ENCODE peak calls at places on chromosomes 3 and 15, in nine cellular contexts. X is iPS DF 6.9, H is cardiac fibroblast, O is brain microvascular endothelial cell, L is tibial nerve, Z is NCI-H2081 treated with DMSO at 0.1 percent for 48 hours, E is PC-9, B is GM13977, U is NCI-H1694. F is an unnamed sample.

GRCh38 chr3:105722943-105723556 is 145.8 kb downstream of the CBLB start:
- DNase-seq in H (no peak), L (no peak), Z (no peak), U (no peak), E (no peak), B (peak; percentile 36), O (no peak), X (no peak), F (no peak)

GRCh38 chr3:18234717-18235335 is 190.3 kb downstream of the SATB1 start:
- DNase-seq in E (peak; percentile 72), Z (no peak), L (no peak), U (no peak), X (no peak), B (no peak), H (no peak), O (no peak), F (no peak)

GRCh38 chr3:159796744-159797143 is 191.9 kb upstream of the IL12A start:
- DNase-seq in H (peak; percentile 91), E (no peak), X (no peak), O (peak; percentile 52), L (no peak), B (no peak), Z (no peak), U (no peak), F (no peak)

GRCh38 chr3:194689493-194689901 is 3.8 kb downstream of the FAM43A start:
- DNase-seq in H (peak; percentile 65), L (no peak), O (no peak), B (peak; percentile 30), X (no peak), E (no peak), U (peak; percentile 73), Z (no peak), F (no peak)

GRCh38 chr3:119301662-119302061 is 7.5 kb downstream of the ARHGAP31 start:
- DNase-seq in H (no peak), X (no peak), Z (no peak), O (no peak), U (no peak), L (no peak), E (no peak), B (no peak), F (no peak)

GRCh38 chr3:48026951-48027908 is 11.0 kb upstream of the MAP4 start:
- DNase-seq in U (no peak), L (no peak), X (no peak), Z (no peak), B (no peak), E (no peak), O (no peak), H (no peak), F (no peak)

GRCh38 chr3:153639634-153640033 is 477.6 kb downstream of the RAP2B start:
- DNase-seq in X (no peak), L (no peak), H (no peak), Z (no peak), U (no peak), B (no peak), E (no peak), O (no peak), F (no peak)

GRCh38 chr3:14451844-14452533 is 49.6 kb downstream of the SLC6A6 start:
- DNase-seq in O (peak; percentile 89), Z (no peak), B (no peak), L (peak; percentile 70), X (no peak), H (peak; percentile 92), E (peak; percentile 57), U (no peak), F (no peak)

GRCh38 chr15:91515188-91515754 is 338.2 kb upstream of the SLCO3A1 start:
- DNase-seq in X (no peak), B (no peak), U (no peak), Z (no peak), H (peak; percentile 95), O (peak; percentile 72), L (no peak), E (peak; percentile 62), F (no peak)

GRCh38 chr3:127105587-127105986 is 87.3 kb upstream of the PRR23E start:
- DNase-seq in Z (no peak), B (no peak), E (no peak), O (no peak), L (no peak), X (no peak), H (no peak), U (no peak), F (no peak)

GRCh38 chr15:38474155-38474757 is 20.3 kb downstream of the FAM98B start:
- DNase-seq in L (no peak), B (peak; percentile 45), U (peak; percentile 67), E (peak; percentile 39), O (peak; percentile 59), H (peak; percentile 79), Z (no peak), X (peak; percentile 16), F (no peak)

GRCh38 chr15:71632571-71633195 is 177.7 kb upstream of the NR2E3 start:
- DNase-seq in L (no peak), H (no peak), X (no peak), O (no peak), U (no peak), E (no peak), B (no peak), Z (no peak), F (no peak)

GRCh38 chr3:175247629-175248028 is 388.5 kb downstream of the NAALADL2 start:
- DNase-seq in B (no peak), E (no peak), O (no peak), H (no peak), U (no peak), Z (no peak), L (no peak), X (no peak), F (no peak)

GRCh38 chr3:178342111-178342510 is 194.1 kb upstream of the KCNMB2 start:
- DNase-seq in Z (no peak), L (no peak), U (no peak), X (no peak), O (no peak), E (peak; percentile 44), B (no peak), H (peak; percentile 22), F (no peak)

GRCh38 chr3:142209655-142210054 is 15.7 kb downstream of the GK5 start:
- DNase-seq in O (peak; percentile 79), U (no peak), E (no peak), X (no peak), H (peak; percentile 96), L (no peak), B (no peak), Z (no peak), F (no peak)

GRCh38 chr3:66413151-66413751 is 87.6 kb downstream of the LRIG1 start:
- DNase-seq in Z (no peak), L (no peak), H (peak; percentile 83), O (peak; percentile 82), X (no peak), E (no peak), B (no peak), U (no peak), F (no peak)

GRCh38 chr3:43737001-43737440 is 46.3 kb downstream of the ABHD5 start:
- DNase-seq in Z (no peak), X (no peak), H (no peak), U (no peak), O (no peak), B (no peak), E (no peak), L (no peak), F (no peak)